ENCODE peak calls at places on chromosomes 2 and 18, in nine cellular contexts. Y, B, M, X, C, V, A, W and J are unnamed samples. For H3K27me3, the result is how much of the 10 kb centered on the place peaks cover.

GRCh38 chr2:176514276-176514675 is 245.0 kb downstream of the MTX2 start:
- DNase-seq in Y (no peak), B (no peak), M (no peak), X (no peak), C (peak), V (no peak), A (peak), W (no peak), J (no peak)

GRCh38 chr2:225354281-225354774 is 45.2 kb upstream of the NYAP2 start:
- DNase-seq in Y (peak), B (no peak), M (no peak), X (peak), C (no peak), V (no peak), A (no peak), W (no peak), J (peak)

GRCh38 chr2:235106874-235107639 is 155.2 kb downstream of the SH3BP4 start:
- DNase-seq in Y (peak), B (peak), M (peak), X (peak), C (peak), V (peak), A (no peak), W (peak), J (peak)

GRCh38 chr2:230898016-230898415 is 27.0 kb downstream of the GPR55 start:
- DNase-seq in Y (no peak), B (no peak), M (no peak), X (peak), C (no peak), V (no peak), A (no peak), W (peak), J (no peak)

GRCh38 chr18:22705328-22705727 is 227.8 kb upstream of the RBBP8 start:
- DNase-seq in Y (peak), B (no peak), M (no peak), X (peak), C (peak), V (no peak), A (no peak), W (no peak), J (no peak)

GRCh38 chr2:46872876-46873631 is 42.6 kb downstream of the MCFD2 start:
- DNase-seq in Y (peak), B (no peak), M (no peak), X (no peak), C (no peak), V (no peak), A (no peak), W (peak), J (no peak)

GRCh38 chr2:65482971-65483370 is 50.6 kb upstream of the SPRED2 start:
- DNase-seq in Y (no peak), B (no peak), M (no peak), X (no peak), C (no peak), V (no peak), A (no peak), W (no peak), J (no peak)

GRCh38 chr2:74379851-74380789 is at the start of gene DCTN1:
- DNase-seq in Y (peak), B (peak), M (peak), X (peak), C (peak), V (no peak), A (no peak), W (no peak), J (peak)

GRCh38 chr2:118321436-118322100 is 233.3 kb downstream of the INSIG2 start:
- DNase-seq in Y (no peak), B (no peak), M (peak), X (no peak), C (no peak), V (no peak), A (no peak), W (no peak), J (no peak)

GRCh38 chr2:62733546-62733945 is 28.0 kb downstream of the EHBP1 start:
- DNase-seq in Y (no peak), B (no peak), M (no peak), X (no peak), C (no peak), V (no peak), A (no peak), W (no peak), J (no peak)

GRCh38 chr2:202096736-202097135 is 23.7 kb downstream of the KIAA2012 start:
- DNase-seq in Y (peak), B (peak), M (no peak), X (peak), C (no peak), V (no peak), A (no peak), W (no peak), J (no peak)

GRCh38 chr2:105734762-105735538 is 9.8 kb upstream of the NCK2 start:
- DNase-seq in Y (peak), B (no peak), M (no peak), X (no peak), C (peak), V (no peak), A (no peak), W (no peak), J (peak)

DNA sequence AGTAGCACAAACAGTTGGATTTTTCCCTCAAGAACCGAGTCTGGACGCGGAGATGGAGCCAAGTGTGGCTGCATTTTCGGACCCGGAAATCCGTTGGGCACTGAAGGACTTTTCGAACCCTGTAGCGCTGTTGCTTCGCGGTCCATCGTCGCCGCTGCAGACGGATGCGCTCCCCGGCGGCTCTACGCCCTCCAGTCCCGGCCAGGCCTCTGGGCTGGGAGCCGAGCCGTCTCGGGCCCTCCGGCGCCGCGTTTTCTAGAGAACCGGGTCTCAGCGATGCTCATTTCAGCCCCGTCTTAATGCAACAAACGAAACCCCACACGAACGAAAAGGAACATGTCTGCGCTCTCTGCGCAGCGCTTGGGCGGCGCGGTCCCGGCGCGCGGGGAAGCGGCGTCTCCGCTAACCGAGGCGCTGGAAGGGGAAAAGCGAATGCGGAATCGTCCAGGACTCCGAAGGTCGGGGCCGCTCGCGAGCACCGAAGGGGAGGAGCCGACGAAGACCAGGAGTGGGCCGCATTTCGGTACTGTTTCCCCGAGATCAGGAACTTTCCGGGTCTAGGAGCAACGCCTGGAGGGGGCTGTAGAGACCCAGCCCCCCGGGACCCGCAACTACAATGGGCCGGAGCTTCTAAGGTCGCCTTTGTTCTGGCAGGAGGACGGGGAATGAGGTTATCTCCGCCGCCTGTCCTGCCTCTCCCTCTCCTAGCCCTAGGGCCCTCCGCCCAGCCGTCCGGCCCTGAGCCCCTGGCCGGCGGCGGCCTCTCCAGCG is 3.2 kb downstream of the EMX1 start:
- DNase-seq in Y (peak), B (no peak), M (no peak), X (peak), C (no peak), V (no peak), A (no peak), W (peak), J (no peak)
- H3K27me3 ChIP-seq in Y (half or more), B (under half), M (under half), X (half or more), C (half or more), V (under half), A (half or more), W (under half), J (half or more)

DNA sequence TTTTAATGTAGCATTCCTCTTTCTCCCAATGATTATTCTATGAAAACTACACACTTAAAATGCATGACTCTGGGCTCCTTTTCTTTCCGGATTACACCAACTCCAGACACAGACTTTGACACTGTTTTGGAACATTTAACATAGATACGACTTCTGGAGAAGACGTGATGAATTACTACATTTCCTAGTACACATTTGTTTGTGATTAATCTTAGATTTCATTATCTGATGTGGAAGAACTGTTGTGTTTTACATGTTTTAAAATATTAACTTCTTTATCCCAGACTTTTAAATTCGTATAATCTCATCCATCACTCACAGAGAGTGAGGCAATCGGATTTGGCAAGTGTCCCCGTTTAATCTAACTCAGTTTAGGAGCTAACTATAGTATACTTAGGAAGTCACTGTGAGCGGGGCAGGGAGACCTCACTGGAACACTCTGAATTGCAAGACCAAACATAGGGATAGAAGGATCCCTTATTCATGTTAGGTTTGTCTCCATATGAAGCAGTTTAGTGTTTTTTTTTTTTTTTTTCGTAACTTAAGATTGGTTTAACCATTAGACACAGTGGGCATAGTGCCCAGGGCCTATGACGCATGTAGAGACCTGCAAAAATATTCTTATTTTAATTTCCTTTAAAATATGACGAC is 66.7 kb downstream of the PDE1A start:
- DNase-seq in Y (peak), B (no peak), M (no peak), X (peak), C (peak), V (no peak), A (no peak), W (peak), J (no peak)
- H3K4me3 ChIP-seq in Y (no peak), B (no peak), M (no peak), X (no peak), C (no peak), V (no peak), A (no peak), W (peak), J (no peak)

DNA sequence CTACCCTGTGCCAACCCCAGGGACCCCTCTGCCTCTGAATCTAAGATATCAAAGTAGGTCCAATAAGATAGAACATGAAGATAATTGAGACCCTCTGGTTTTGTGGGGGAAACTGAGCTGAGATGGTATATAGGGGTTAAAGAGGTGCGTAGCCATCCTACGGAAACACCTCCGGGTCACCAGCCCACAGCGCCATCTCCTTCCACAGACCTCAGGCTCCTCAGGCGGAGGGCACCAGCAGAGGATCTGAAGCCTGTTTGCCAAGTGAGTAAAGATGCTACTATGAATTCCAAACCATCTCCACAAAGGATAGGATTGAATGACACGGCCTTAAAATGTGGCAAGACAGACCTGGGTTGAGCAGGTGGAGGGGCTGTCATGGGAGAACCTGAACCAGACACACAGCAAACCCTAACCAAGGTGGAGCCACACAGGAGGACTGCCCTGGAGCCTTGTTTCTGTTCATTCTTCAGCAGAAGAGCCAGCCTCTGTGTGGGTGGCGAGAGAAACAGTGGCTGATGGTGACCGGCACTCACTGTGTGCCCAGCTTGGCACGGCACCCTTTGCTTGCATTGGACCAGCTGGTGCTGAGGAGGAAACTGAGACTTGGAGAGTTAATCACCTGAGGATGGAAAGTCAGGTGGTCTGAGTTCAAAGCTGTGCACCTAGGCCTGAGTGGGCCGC is 10.2 kb downstream of the GBX2 start:
- DNase-seq in Y (no peak), B (no peak), M (no peak), X (no peak), C (no peak), V (no peak), A (no peak), W (no peak), J (no peak)
- H3K27me3 ChIP-seq in Y (half or more), B (half or more), M (under half), X (half or more), C (under half), V (under half), A (under half), W (under half), J (under half)

DNA sequence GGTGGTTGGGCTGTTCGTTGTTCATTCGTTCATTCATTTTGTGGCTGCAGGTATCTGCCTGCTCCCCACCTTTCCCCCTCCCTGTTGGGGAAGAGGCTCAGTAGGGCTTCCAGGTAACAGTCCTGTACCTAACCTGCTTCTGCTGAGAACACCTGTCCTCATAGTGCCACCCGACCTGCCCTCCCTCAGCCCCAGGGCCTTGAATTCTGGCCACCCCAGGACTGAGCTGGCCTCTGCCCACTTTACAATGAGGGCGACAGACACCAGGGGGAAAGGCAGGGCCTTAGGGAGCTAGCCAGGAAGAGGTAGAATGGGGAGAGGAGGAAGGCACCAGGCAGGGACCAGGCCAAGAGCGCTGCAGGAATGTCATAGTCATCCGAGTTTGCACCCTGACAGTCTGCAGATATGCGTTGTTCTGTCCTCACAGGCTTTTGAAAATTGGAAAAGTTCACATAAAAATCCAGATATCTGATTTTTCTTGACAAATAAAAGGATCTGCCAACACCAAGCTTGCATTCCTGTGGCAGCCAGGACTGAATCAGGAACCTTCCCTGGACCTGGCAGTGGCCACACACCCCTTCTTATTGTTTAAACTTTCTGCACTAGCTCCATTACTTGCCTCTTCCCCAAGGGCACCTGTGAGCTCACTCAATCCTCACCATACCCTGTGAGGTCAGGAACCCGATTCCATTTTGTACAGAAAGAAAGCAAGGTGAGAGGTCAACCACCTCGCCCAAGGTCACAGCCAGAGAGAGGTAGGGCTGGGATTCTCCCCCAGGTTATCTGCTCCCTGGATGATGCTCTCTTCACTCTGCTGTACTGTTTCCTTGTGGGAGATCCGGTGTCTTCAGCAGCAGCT is 35.3 kb upstream of the MRPL33 start:
- DNase-seq in Y (no peak), B (no peak), M (no peak), X (no peak), C (no peak), V (no peak), A (no peak), W (no peak), J (no peak)
- H3K4me3 ChIP-seq in Y (no peak), B (peak), M (no peak), X (no peak), C (no peak), V (no peak), A (peak), W (peak), J (no peak)

GRCh38 chr2:3741867-3742602 is 38.7 kb downstream of the DCDC2C start:
- DNase-seq in Y (no peak), B (no peak), M (no peak), X (no peak), C (no peak), V (no peak), A (no peak), W (no peak), J (no peak)

GRCh38 chr2:3743951-3744555 is 40.7 kb downstream of the DCDC2C start:
- DNase-seq in Y (no peak), B (no peak), M (no peak), X (no peak), C (no peak), V (no peak), A (no peak), W (no peak), J (no peak)

GRCh38 chr2:3742743-3743142 is 39.4 kb downstream of the DCDC2C start:
- DNase-seq in Y (no peak), B (no peak), M (no peak), X (no peak), C (no peak), V (no peak), A (no peak), W (no peak), J (no peak)

GRCh38 chr2:3739313-3739712 is 35.9 kb downstream of the DCDC2C start:
- DNase-seq in Y (no peak), B (no peak), M (no peak), X (no peak), C (no peak), V (no peak), A (no peak), W (no peak), J (no peak)

GRCh38 chr2:3741372-3741771 is 38.0 kb downstream of the DCDC2C start:
- DNase-seq in Y (no peak), B (no peak), M (no peak), X (no peak), C (no peak), V (no peak), A (no peak), W (no peak), J (no peak)
- H3K27me3 ChIP-seq in Y (under half), B (under half), M (under half), X (under half), C (under half), V (under half), A (under half), W (under half), J (under half)

DNA sequence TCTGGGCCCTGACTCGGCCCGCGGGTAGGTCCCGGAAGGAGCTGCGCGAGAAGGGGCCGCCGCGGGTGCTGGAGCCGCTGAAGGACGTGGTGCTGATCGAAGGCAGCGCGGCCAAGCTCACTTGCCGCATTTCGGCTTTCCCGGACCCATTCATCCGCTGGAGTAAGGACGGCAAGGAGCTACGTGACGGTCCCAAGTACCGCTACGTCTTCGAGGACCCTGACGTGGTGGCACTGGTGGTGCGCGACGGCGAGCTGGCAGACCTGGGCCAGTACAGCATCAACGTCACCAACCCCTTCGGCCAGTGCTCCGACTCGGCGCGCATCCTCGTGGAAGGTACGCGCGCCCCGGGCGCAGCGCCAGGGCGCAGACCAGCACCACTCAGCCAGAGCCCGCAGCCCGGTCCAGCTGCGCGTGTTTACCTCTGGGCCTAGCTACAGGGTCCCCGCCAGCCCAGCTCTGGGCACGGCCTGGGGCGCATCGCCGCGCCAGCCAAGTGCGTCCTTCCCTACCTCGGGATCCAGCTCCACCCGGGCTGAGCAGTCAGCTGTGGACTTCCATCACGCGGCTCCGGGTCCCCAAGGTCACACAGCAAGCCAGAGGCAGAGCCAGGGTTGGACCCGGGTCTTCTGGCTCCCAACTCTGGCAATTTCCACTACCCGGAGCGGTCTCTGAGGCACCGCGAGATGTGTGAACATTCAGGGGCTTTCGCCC is 1.8 kb upstream of the GMPPA start:
- DNase-seq in Y (no peak), B (no peak), M (peak), X (no peak), C (no peak), V (no peak), A (no peak), W (peak), J (no peak)
- H3K4me3 ChIP-seq in Y (no peak), B (no peak), M (peak), X (no peak), C (no peak), V (no peak), A (no peak), W (peak), J (no peak)

DNA sequence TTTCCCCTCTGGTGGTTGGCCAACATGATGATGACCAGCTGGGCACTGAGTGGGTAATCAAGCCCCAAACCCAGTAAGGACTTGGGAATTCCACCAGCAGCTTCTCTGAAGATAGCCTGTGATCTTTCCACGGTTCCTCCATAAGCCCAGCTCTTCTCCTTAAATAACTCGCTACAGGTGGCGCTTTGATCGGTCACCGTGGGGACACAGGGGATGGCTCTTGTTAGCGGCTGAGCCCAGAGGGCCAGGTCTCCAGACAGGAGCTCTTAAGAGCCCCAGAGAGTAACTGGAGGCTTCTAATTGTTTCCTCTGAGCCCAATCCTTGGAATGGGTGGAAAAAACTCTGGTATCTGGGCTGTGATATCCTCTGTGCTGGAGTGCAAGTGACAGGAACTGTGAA is 13.6 kb upstream of the INHBB start:
- DNase-seq in Y (no peak), B (peak), M (no peak), X (no peak), C (no peak), V (no peak), A (no peak), W (no peak), J (no peak)
- H3K27me3 ChIP-seq in Y (half or more), B (under half), M (under half), X (under half), C (under half), V (under half), A (under half), W (under half), J (under half)

DNA sequence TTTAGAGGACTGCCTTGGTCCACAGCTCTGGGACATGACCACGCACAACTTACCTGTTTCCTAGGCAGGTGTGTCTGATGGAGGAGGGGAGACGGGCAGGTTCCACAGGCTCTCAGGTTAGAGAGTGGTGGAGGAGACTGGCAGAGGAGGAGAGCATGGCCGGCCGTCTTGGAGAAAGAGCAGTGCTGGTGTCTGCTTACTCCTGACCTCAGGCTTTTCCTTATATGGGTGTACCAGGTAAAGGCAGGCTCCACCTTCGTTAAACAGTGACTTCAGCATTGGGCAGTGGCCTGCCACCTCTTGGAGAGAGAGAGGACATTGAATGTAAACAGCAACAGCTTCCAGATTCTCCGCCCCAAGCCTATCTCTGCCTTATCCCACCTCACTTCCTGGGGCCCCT is at the start of gene CAPN13:
- DNase-seq in Y (no peak), B (no peak), M (peak), X (peak), C (peak), V (peak), A (no peak), W (no peak), J (no peak)
- H3K4me3 ChIP-seq in Y (no peak), B (no peak), M (peak), X (no peak), C (no peak), V (no peak), A (no peak), W (no peak), J (no peak)